ENCODE peak calls at places on chromosomes 13 and 19, in five cellular contexts. X is upper lobe of left lung, W is stomach, D is esophagus muscularis mucosa, M is adrenal gland. B is an unnamed sample.

GRCh38 chr19:41437944-41438574 is 1.7 kb downstream of the DMAC2 start:
- DNase-seq in M (no peak), X (peak), W (no peak), D (no peak), B (no peak)

GRCh38 chr13:114258589-114258988 is 22.8 kb upstream of the UPF3A start:
- DNase-seq in X (no peak), M (no peak), W (peak), D (no peak), B (no peak)

GRCh38 chr13:113846639-113847318 is 17.1 kb downstream of the GAS6 start:
- DNase-seq in M (no peak), D (no peak), W (no peak), X (peak), B (no peak)

GRCh38 chr13:43307921-43308433 is 284.6 kb downstream of the DNAJC15 start:
- DNase-seq in X (no peak), W (peak), M (peak), D (no peak), B (peak)

GRCh38 chr13:114339779-114340534 is 25.7 kb downstream of the CHAMP1 start:
- DNase-seq in W (peak), X (no peak), D (no peak), M (peak), B (no peak)

GRCh38 chr19:41937976-41938375 is 9.7 kb upstream of the ERFL start:
- DNase-seq in M (no peak), W (no peak), X (no peak), D (no peak), B (no peak)

GRCh38 chr13:31124225-31124624 is 37.5 kb downstream of the HSPH1 start:
- DNase-seq in D (peak), M (no peak), X (no peak), W (no peak), B (no peak)

GRCh38 chr19:4567584-4568071 is 8.1 kb upstream of the SEMA6B start:
- DNase-seq in M (peak), X (peak), W (peak), D (no peak), B (no peak)

GRCh38 chr19:29715695-29716581 is 877 bp upstream of the C19orf12 start:
- DNase-seq in W (no peak), D (no peak), M (peak), X (no peak), B (no peak)

GRCh38 chr13:19862511-19863313 is 737 bp downstream of the ZMYM5 start:
- DNase-seq in X (no peak), D (no peak), M (peak), W (peak), B (peak)

GRCh38 chr19:28493881-28494280 is 719.1 kb downstream of the UQCRFS1 start:
- DNase-seq in W (no peak), X (no peak), M (no peak), D (no peak), B (no peak)

GRCh38 chr13:111449041-111449440 is 128.6 kb downstream of the TEX29 start:
- DNase-seq in W (no peak), D (no peak), X (no peak), M (no peak), B (no peak)

GRCh38 chr13:43058836-43059235 is 35.5 kb downstream of the DNAJC15 start:
- DNase-seq in M (no peak), D (no peak), W (no peak), X (no peak), B (no peak)

GRCh38 chr13:98429977-98430785 is 146.7 kb downstream of the STK24 start:
- DNase-seq in W (no peak), D (no peak), M (no peak), X (no peak), B (no peak)

GRCh38 chr19:9936151-9937000 is at the start of gene OLFM2:
- DNase-seq in M (peak), W (no peak), X (peak), D (no peak), B (peak)

GRCh38 chr13:110471833-110472162 is 89.7 kb downstream of the RAB20 start:
- DNase-seq in X (no peak), W (peak), D (no peak), M (peak), B (no peak)

GRCh38 chr13:25930655-25931054 is 121.2 kb downstream of the SHISA2 start:
- DNase-seq in W (no peak), D (no peak), M (no peak), X (no peak), B (no peak)

GRCh38 chr13:73168993-73169401 is 110.2 kb downstream of the KLF5 start:
- DNase-seq in M (no peak), X (no peak), D (no peak), W (peak), B (no peak)

GRCh38 chr13:99275093-99275469 is 16.9 kb upstream of the GPR18 start:
- DNase-seq in D (no peak), X (no peak), M (no peak), W (no peak), B (no peak)

GRCh38 chr13:70338608-70339007 is 230.4 kb upstream of the KLHL1 start:
- DNase-seq in X (no peak), M (no peak), D (no peak), W (no peak), B (no peak)

GRCh38 chr13:98524391-98524790 is 52.5 kb downstream of the STK24 start:
- DNase-seq in D (no peak), M (no peak), X (no peak), W (no peak), B (no peak)

GRCh38 chr13:113898391-113898790 is 34.5 kb upstream of the GAS6 start:
- DNase-seq in W (no peak), M (no peak), X (no peak), D (peak), B (no peak)

GRCh38 chr19:29662604-29663404 is 2.5 kb upstream of the PLEKHF1 start:
- DNase-seq in W (peak), X (no peak), M (peak), D (no peak), B (peak)

GRCh38 chr19:29620931-29621351 is 14.9 kb downstream of the POP4 start:
- DNase-seq in W (no peak), X (peak), M (no peak), D (no peak), B (no peak)

GRCh38 chr13:106348032-106348431 is 187.4 kb downstream of the EFNB2 start:
- DNase-seq in W (no peak), D (no peak), X (no peak), M (no peak), B (no peak)

GRCh38 chr19:19943848-19944582 is 43.3 kb downstream of the ZNF93 start:
- DNase-seq in X (no peak), W (no peak), M (no peak), D (peak), B (no peak)

GRCh38 chr13:44576396-44577235 is 486 bp upstream of the TSC22D1 start:
- DNase-seq in M (peak), X (peak), W (peak), D (no peak), B (peak)

GRCh38 chr19:42553292-42554045 is 25.2 kb upstream of the CEACAM1 start:
- DNase-seq in W (peak), X (peak), M (peak), D (no peak), B (no peak)

GRCh38 chr13:26230703-26231102 is 8.6 kb upstream of the RNF6 start:
- DNase-seq in D (no peak), W (no peak), M (no peak), X (no peak), B (no peak)

GRCh38 chr19:3392480-3392879 is 26.1 kb downstream of the NFIC start:
- DNase-seq in X (no peak), M (no peak), W (no peak), D (no peak), B (no peak)

GRCh38 chr19:3389446-3389778 is 23.0 kb downstream of the NFIC start:
- DNase-seq in M (no peak), D (no peak), W (no peak), X (no peak), B (no peak)

GRCh38 chr19:3389876-3390361 is 23.5 kb downstream of the NFIC start:
- DNase-seq in M (peak), X (no peak), W (peak), D (no peak), B (no peak)

GRCh38 chr19:3386447-3387234 is 20.3 kb downstream of the NFIC start:
- DNase-seq in D (no peak), X (peak), W (no peak), M (peak), B (no peak)

GRCh38 chr19:3387645-3388589 is 21.5 kb downstream of the NFIC start:
- DNase-seq in W (peak), M (peak), D (peak), X (peak), B (peak)
- TF ChIP-seq POLR2A in W (no peak), M (no peak), D (no peak), X (no peak), B (peak)

GRCh38 chr13:78826936-78827335 is 168.0 kb upstream of the OBI1 start:
- DNase-seq in D (no peak), M (no peak), W (no peak), X (no peak), B (no peak)
- H3K27ac ChIP-seq in D (no peak), M (no peak), W (no peak), X (no peak), B (no peak)

DNA sequence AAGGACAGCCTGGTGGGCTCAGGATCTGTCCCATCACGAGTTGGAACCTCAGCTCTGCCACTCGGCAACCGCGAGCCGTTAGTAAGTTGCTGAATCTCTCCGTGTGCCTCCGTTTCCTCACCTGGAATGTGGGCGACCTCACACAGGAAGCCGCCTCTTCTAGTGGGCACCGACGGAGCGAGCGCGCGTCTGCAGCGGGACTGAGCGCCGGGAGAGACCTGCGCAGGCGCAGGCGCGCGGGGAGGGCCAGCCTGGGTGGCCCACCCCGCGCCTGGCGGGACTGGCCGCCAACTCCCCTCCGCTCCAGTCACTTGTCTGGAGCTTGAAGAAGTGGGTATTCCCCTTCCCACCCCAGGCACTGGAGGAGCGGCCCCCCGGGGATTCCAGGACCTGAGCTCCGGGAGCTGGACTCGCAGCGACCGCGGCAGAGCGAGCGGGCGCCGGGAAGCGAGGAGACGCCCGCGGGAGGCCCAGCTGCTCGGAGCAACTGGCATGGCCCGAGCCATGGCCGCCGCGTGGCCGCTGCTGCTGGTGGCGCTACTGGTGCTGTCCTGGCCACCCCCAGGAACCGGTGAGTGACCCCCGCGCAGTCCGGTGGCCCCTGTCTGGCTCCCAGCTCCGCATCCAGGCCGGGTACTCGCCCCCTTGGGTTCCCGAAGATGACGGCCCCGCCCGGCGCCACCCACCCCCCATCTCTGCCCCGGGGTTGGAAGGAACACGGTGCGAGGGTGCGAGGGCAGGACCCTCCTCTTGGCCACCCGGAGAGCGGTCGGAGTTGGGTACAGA is at the start of gene PVR:
- DNase-seq in X (peak), W (peak), D (no peak), M (peak), B (peak)
- TF ChIP-seq POLR2A in X (peak), W (no peak), D (peak), M (peak), B (peak)

GRCh38 chr13:41465965-41466364 is 8.6 kb downstream of the RGCC start:
- DNase-seq in X (no peak), M (no peak), D (no peak), W (no peak), B (no peak)
- H3K27ac ChIP-seq in X (peak), M (no peak), D (peak), W (no peak), B (no peak)

DNA sequence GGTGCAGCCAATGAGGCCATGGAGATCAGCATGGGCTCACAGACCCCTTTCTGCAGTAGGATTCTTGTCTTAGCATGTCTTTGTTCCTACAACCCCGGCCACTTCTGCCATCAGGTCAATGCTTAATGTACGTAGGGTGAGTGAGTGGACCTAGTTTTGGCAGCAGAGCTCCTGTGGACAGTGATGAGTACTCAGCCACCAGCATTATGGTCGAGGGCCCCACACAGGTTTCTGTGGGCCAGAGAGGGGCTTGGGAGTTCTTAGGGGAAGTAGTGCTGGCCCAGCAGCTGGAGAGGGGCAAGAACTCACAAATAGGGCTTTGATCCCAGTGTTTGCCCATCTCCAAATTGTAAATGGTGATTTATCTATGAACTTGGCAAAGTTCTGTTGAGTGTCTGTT is 184.9 kb downstream of the MTUS2 start:
- DNase-seq in W (no peak), M (no peak), D (peak), X (no peak), B (no peak)
- TF ChIP-seq POLR2A in W (no peak), M (no peak), D (no peak), X (no peak), B (no peak)

GRCh38 chr19:45408121-45408520 is 1.7 kb downstream of the POLR1G start:
- DNase-seq in D (no peak), X (no peak), W (no peak), M (no peak), B (no peak)
- H3K27ac ChIP-seq in D (no peak), X (no peak), W (no peak), M (no peak), B (no peak)

DNA sequence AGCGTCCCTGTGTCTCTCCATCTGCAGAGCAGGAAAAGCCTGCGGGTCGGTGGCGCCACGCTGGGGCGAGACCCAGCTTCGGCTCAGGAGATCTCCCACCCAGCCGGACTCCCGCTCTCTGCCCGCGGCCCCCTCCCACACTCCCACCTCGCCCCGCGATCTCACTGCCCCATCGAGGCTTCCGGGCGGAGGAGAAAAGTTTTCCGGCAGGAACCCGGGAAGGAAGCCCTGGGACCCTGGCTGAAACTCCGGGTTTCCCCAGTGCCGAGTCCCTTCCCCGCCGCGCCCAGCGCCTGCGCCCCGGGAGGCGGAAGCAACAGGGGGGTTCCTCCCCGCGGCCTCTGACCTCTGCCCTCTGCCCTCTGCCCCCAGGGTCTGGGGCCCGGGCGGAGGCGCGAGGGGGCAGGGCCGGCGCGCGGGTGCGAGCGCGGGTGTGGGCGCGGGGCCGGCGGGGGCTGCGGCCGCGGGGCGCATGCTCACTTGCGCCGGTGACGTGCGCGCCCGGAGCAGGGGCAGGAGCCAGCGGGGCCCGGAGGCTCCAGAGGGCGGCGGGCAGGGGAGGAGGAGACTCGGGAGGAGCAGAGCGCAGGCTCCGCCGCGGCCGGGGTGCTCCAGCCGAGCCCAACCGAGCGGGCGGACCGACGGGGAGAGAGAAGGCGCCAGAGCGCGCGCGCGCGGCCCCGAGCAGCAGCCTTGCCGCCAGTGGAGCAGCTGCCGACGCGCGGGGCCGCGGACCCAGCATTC is at the start of gene ATP11A:
- DNase-seq in M (peak), D (no peak), W (peak), X (peak), B (peak)
- TF ChIP-seq POLR2A in M (peak), D (peak), W (no peak), X (peak), B (peak)

GRCh38 chr19:46392252-46392801 is 21.0 kb downstream of the CCDC8 start:
- DNase-seq in D (no peak), M (no peak), X (peak), W (no peak), B (no peak)

GRCh38 chr19:46390121-46390858 is 23.1 kb downstream of the CCDC8 start:
- DNase-seq in X (no peak), D (no peak), M (no peak), W (no peak), B (no peak)

GRCh38 chr19:46390866-46391265 is 22.5 kb downstream of the CCDC8 start:
- DNase-seq in W (no peak), X (peak), M (no peak), D (no peak), B (no peak)

GRCh38 chr19:46392837-46393236 is 20.5 kb downstream of the CCDC8 start:
- DNase-seq in X (no peak), M (no peak), D (no peak), W (no peak), B (no peak)

GRCh38 chr19:46391296-46392251 is 21.8 kb downstream of the CCDC8 start:
- DNase-seq in M (no peak), D (no peak), X (no peak), W (no peak), B (no peak)
- H3K27ac ChIP-seq in M (no peak), D (peak), X (peak), W (no peak), B (peak)

GRCh38 chr19:14006766-14007562 is 844 bp upstream of the RFX1 start:
- DNase-seq in D (peak), W (no peak), M (peak), X (peak), B (no peak)
- TF ChIP-seq POLR2A in D (peak), W (no peak), M (peak), X (peak), B (peak)

DNA sequence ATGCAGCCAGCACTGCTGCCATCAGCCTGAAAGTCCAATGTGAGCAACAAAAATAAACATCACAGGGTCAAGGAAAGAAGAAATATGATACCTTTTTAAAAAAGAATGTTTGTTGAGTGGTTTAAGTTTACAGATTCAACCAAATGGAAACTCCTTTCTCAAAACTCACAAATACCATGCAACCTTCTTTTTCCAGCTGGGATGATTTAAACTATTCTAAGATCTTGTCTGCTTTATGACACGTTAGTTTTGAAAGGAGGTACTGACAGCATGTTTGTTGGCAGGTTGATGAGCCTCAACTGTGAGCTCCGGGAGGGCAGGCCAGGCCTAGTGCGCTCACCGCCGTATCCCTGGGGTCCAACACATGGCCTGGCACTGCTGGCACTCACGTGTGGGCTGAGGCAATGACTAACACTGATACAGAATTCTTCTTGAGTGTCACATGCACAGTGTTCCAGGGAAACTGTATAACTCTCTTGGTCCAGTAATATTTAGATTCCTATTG is 46.7 kb downstream of the LATS2 start:
- DNase-seq in D (no peak), W (no peak), X (no peak), M (peak), B (peak)
- H3K27ac ChIP-seq in D (peak), W (peak), X (peak), M (peak), B (peak)